ENCODE peak calls at places on chromosomes 2 and 18, in five cellular contexts. M, B, U, C and F are unnamed samples.
A peak's percentile ranks its signal among the peaks of the same experiment; 100 is the strongest.

GRCh38 chr2:203759692-203760365 is 53.4 kb downstream of the CD28 start:
- DNase-seq in M (peak; percentile 95), B (no peak), U (peak; percentile 38), C (no peak), F (peak; percentile 45)

GRCh38 chr2:58606799-58607198 is 365.7 kb upstream of the FANCL start:
- DNase-seq in M (no peak), B (no peak), U (no peak), C (no peak), F (peak; percentile 23)

GRCh38 chr18:52340466-52341378 is 725 bp downstream of the DCC start:
- DNase-seq in M (no peak), B (no peak), U (no peak), C (peak; percentile 51), F (no peak)

GRCh38 chr2:20471902-20472559 is 25.2 kb downstream of the RHOB start:
- DNase-seq in M (peak; percentile 34), B (no peak), U (no peak), C (no peak), F (no peak)

GRCh38 chr2:189129971-189130370 is 49.6 kb downstream of the COL5A2 start:
- DNase-seq in M (no peak), B (no peak), U (peak; percentile 74), C (no peak), F (peak; percentile 56)

GRCh38 chr2:159202568-159203071 is 83.9 kb downstream of the WDSUB1 start:
- DNase-seq in M (no peak), B (no peak), U (peak; percentile 96), C (peak; percentile 46), F (peak; percentile 98)

GRCh38 chr2:145688156-145688555 is 1168.2 kb upstream of the ZEB2 start:
- DNase-seq in M (no peak), B (no peak), U (no peak), C (no peak), F (no peak)

GRCh38 chr2:226796840-226797288 is 2.8 kb downstream of the IRS1 start:
- DNase-seq in M (no peak), B (peak; percentile 35), U (peak; percentile 44), C (peak; percentile 66), F (no peak)

GRCh38 chr2:8487461-8487932 is 194.4 kb upstream of the ID2 start:
- DNase-seq in M (no peak), B (peak; percentile 56), U (no peak), C (no peak), F (no peak)

GRCh38 chr2:105569616-105570015 is 170.8 kb upstream of the FHL2 start:
- DNase-seq in M (no peak), B (no peak), U (no peak), C (no peak), F (no peak)

GRCh38 chr2:104521247-104521646 is 332.7 kb upstream of the POU3F3 start:
- DNase-seq in M (no peak), B (peak; percentile 41), U (no peak), C (no peak), F (no peak)

GRCh38 chr2:164913640-164914346 is 41.5 kb downstream of the SLC38A11 start:
- DNase-seq in M (peak; percentile 88), B (no peak), U (peak; percentile 41), C (no peak), F (no peak)

GRCh38 chr2:232350804-232351685 is 27.5 kb upstream of the ALPP start:
- DNase-seq in M (no peak), B (peak; percentile 61), U (no peak), C (no peak), F (no peak)

GRCh38 chr2:234038076-234038802 is 12.3 kb upstream of the SPP2 start:
- DNase-seq in M (no peak), B (no peak), U (no peak), C (no peak), F (peak; percentile 10)

GRCh38 chr18:903703-904102 is 968 bp upstream of the ADCYAP1 start:
- DNase-seq in M (no peak), B (peak; percentile 77), U (peak; percentile 55), C (peak; percentile 67), F (no peak)

GRCh38 chr2:132760971-132761370 is 91.0 kb upstream of the LYPD1 start:
- DNase-seq in M (no peak), B (no peak), U (no peak), C (no peak), F (no peak)

GRCh38 chr2:125405816-125406215 is 1250.1 kb upstream of the GYPC start:
- DNase-seq in M (peak; percentile 63), B (no peak), U (peak; percentile 90), C (no peak), F (peak; percentile 88)

GRCh38 chr2:33433279-33434235 is 42.9 kb upstream of the RASGRP3 start:
- DNase-seq in M (no peak), B (no peak), U (peak; percentile 54), C (no peak), F (no peak)

GRCh38 chr2:205902041-205902898 is 183.7 kb downstream of the INO80D start:
- DNase-seq in M (no peak), B (no peak), U (no peak), C (no peak), F (no peak)

GRCh38 chr2:241598487-241598886 is 38.5 kb downstream of the THAP4 start:
- DNase-seq in M (peak; percentile 48), B (no peak), U (peak; percentile 22), C (no peak), F (no peak)

GRCh38 chr18:55150001-55150400 is 190.7 kb upstream of the CCDC68 start:
- DNase-seq in M (no peak), B (no peak), U (no peak), C (no peak), F (no peak)

GRCh38 chr2:240745456-240745855 is 53.8 kb downstream of the AQP12A start:
- DNase-seq in M (no peak), B (no peak), U (no peak), C (no peak), F (no peak)

GRCh38 chr2:133532919-133533318 is 35.3 kb downstream of the NCKAP5 start:
- DNase-seq in M (no peak), B (no peak), U (peak; percentile 11), C (no peak), F (no peak)

GRCh38 chr2:70515938-70516337 is 37.7 kb downstream of the TGFA start:
- DNase-seq in M (no peak), B (no peak), U (no peak), C (no peak), F (no peak)

GRCh38 chr2:239132786-239133185 is 268.0 kb downstream of the HDAC4 start:
- DNase-seq in M (no peak), B (no peak), U (no peak), C (no peak), F (no peak)

GRCh38 chr2:44566059-44566458 is 204.3 kb downstream of the CAMKMT start:
- DNase-seq in M (no peak), B (no peak), U (no peak), C (no peak), F (no peak)

GRCh38 chr2:1032030-1032429 is 81.4 kb downstream of the SNTG2 start:
- DNase-seq in M (no peak), B (no peak), U (no peak), C (no peak), F (no peak)